ENCODE peak calls at places on chromosome 9, in ten cellular contexts. One of them, this sample, is unnamed.
A peak's percentile ranks its signal among the peaks of the same experiment; 100 is the strongest.

GRCh38 chr9:137479315-137479861 is 20.3 kb upstream of the NSMF start:
- DNase-seq in breast epithelium: no peak
- DNase-seq in left ventricle myocardium superior: peak; percentile 5
- DNase-seq in GM23248: no peak
- DNase-seq in dermis microvascular lymphatic vessel endothelial cell: peak; percentile 17
- DNase-seq in HFF-Myc: no peak
- DNase-seq in adrenal gland: no peak
- DNase-seq in Kasumi-1: no peak
- DNase-seq in AG10803: no peak
- DNase-seq in HS-27A: no peak
- DNase-seq in this sample: peak; percentile 69

GRCh38 chr9:135961811-135962695 is 880 bp upstream of the UBAC1 start:
- DNase-seq in breast epithelium: no peak
- DNase-seq in left ventricle myocardium superior: no peak
- DNase-seq in GM23248: no peak
- DNase-seq in dermis microvascular lymphatic vessel endothelial cell: no peak
- DNase-seq in HFF-Myc: no peak
- DNase-seq in adrenal gland: no peak
- DNase-seq in Kasumi-1: peak; percentile 46
- DNase-seq in AG10803: no peak
- DNase-seq in HS-27A: no peak
- DNase-seq in this sample: no peak

GRCh38 chr9:126459965-126460843 is 133.6 kb downstream of the MVB12B start:
- DNase-seq in breast epithelium: peak; percentile 19
- DNase-seq in left ventricle myocardium superior: no peak
- DNase-seq in GM23248: no peak
- DNase-seq in dermis microvascular lymphatic vessel endothelial cell: no peak
- DNase-seq in HFF-Myc: no peak
- DNase-seq in adrenal gland: no peak
- DNase-seq in Kasumi-1: no peak
- DNase-seq in AG10803: peak; percentile 28
- DNase-seq in HS-27A: no peak
- DNase-seq in this sample: no peak

GRCh38 chr9:650362-650761 is 191.1 kb upstream of the DMRT1 start:
- DNase-seq in breast epithelium: no peak
- DNase-seq in left ventricle myocardium superior: no peak
- DNase-seq in GM23248: peak; percentile 31
- DNase-seq in dermis microvascular lymphatic vessel endothelial cell: peak; percentile 21
- DNase-seq in HFF-Myc: no peak
- DNase-seq in adrenal gland: no peak
- DNase-seq in Kasumi-1: no peak
- DNase-seq in AG10803: no peak
- DNase-seq in HS-27A: no peak
- DNase-seq in this sample: no peak

GRCh38 chr9:26597542-26597941 is 295.1 kb downstream of the CAAP1 start:
- DNase-seq in breast epithelium: no peak
- DNase-seq in left ventricle myocardium superior: no peak
- DNase-seq in GM23248: no peak
- DNase-seq in dermis microvascular lymphatic vessel endothelial cell: no peak
- DNase-seq in HFF-Myc: no peak
- DNase-seq in adrenal gland: no peak
- DNase-seq in Kasumi-1: no peak
- DNase-seq in AG10803: no peak
- DNase-seq in HS-27A: no peak
- DNase-seq in this sample: no peak

GRCh38 chr9:108834959-108835696 is 20.7 kb downstream of the ACTL7B start:
- DNase-seq in breast epithelium: no peak
- DNase-seq in left ventricle myocardium superior: no peak
- DNase-seq in GM23248: no peak
- DNase-seq in dermis microvascular lymphatic vessel endothelial cell: no peak
- DNase-seq in HFF-Myc: no peak
- DNase-seq in adrenal gland: no peak
- DNase-seq in Kasumi-1: peak; percentile 81
- DNase-seq in AG10803: no peak
- DNase-seq in HS-27A: no peak
- DNase-seq in this sample: no peak

GRCh38 chr9:72579190-72579589 is 57.8 kb downstream of the TMC1 start:
- DNase-seq in breast epithelium: peak; percentile 91
- DNase-seq in left ventricle myocardium superior: peak; percentile 65
- DNase-seq in GM23248: peak; percentile 70
- DNase-seq in dermis microvascular lymphatic vessel endothelial cell: peak; percentile 49
- DNase-seq in HFF-Myc: no peak
- DNase-seq in adrenal gland: peak; percentile 63
- DNase-seq in Kasumi-1: no peak
- DNase-seq in AG10803: peak; percentile 34
- DNase-seq in HS-27A: no peak
- DNase-seq in this sample: no peak

GRCh38 chr9:73162987-73163763 is 11.5 kb downstream of the ANXA1 start:
- DNase-seq in breast epithelium: no peak
- DNase-seq in left ventricle myocardium superior: no peak
- DNase-seq in GM23248: peak; percentile 39
- DNase-seq in dermis microvascular lymphatic vessel endothelial cell: no peak
- DNase-seq in HFF-Myc: no peak
- DNase-seq in adrenal gland: no peak
- DNase-seq in Kasumi-1: peak; percentile 45
- DNase-seq in AG10803: no peak
- DNase-seq in HS-27A: no peak
- DNase-seq in this sample: no peak

GRCh38 chr9:133233681-133234432 is 24.8 kb upstream of the OBP2B start:
- DNase-seq in breast epithelium: no peak
- DNase-seq in left ventricle myocardium superior: no peak
- DNase-seq in GM23248: no peak
- DNase-seq in dermis microvascular lymphatic vessel endothelial cell: peak; percentile 77
- DNase-seq in HFF-Myc: no peak
- DNase-seq in adrenal gland: no peak
- DNase-seq in Kasumi-1: no peak
- DNase-seq in AG10803: no peak
- DNase-seq in HS-27A: no peak
- DNase-seq in this sample: no peak

GRCh38 chr9:4375424-4376195 is 75.7 kb upstream of the GLIS3 start:
- DNase-seq in breast epithelium: no peak
- DNase-seq in left ventricle myocardium superior: no peak
- DNase-seq in GM23248: peak; percentile 89
- DNase-seq in dermis microvascular lymphatic vessel endothelial cell: peak; percentile 68
- DNase-seq in HFF-Myc: peak; percentile 39
- DNase-seq in adrenal gland: no peak
- DNase-seq in Kasumi-1: peak; percentile 8
- DNase-seq in AG10803: peak; percentile 83
- DNase-seq in HS-27A: no peak
- DNase-seq in this sample: no peak

GRCh38 chr9:131697097-131697496 is 42.8 kb downstream of the RAPGEF1 start:
- DNase-seq in breast epithelium: no peak
- DNase-seq in left ventricle myocardium superior: peak; percentile 70
- DNase-seq in GM23248: peak; percentile 9
- DNase-seq in dermis microvascular lymphatic vessel endothelial cell: no peak
- DNase-seq in HFF-Myc: no peak
- DNase-seq in adrenal gland: peak; percentile 94
- DNase-seq in Kasumi-1: no peak
- DNase-seq in AG10803: no peak
- DNase-seq in HS-27A: no peak
- DNase-seq in this sample: no peak

GRCh38 chr9:34254966-34255825 is 73.9 kb downstream of the KIF24 start:
- DNase-seq in breast epithelium: no peak
- DNase-seq in left ventricle myocardium superior: peak; percentile 51
- DNase-seq in GM23248: peak; percentile 86
- DNase-seq in dermis microvascular lymphatic vessel endothelial cell: no peak
- DNase-seq in HFF-Myc: no peak
- DNase-seq in adrenal gland: peak; percentile 61
- DNase-seq in Kasumi-1: no peak
- DNase-seq in AG10803: peak; percentile 41
- DNase-seq in HS-27A: no peak
- DNase-seq in this sample: no peak

GRCh38 chr9:135480071-135480941 is 724 bp downstream of the PPP1R26 start:
- DNase-seq in breast epithelium: no peak
- DNase-seq in left ventricle myocardium superior: peak; percentile 61
- DNase-seq in GM23248: peak; percentile 73
- DNase-seq in dermis microvascular lymphatic vessel endothelial cell: peak; percentile 32
- DNase-seq in HFF-Myc: no peak
- DNase-seq in adrenal gland: peak; percentile 28
- DNase-seq in Kasumi-1: no peak
- DNase-seq in AG10803: peak; percentile 33
- DNase-seq in HS-27A: no peak
- DNase-seq in this sample: peak; percentile 20